ENCODE peak calls at places on chromosomes 12 and 14, in four cellular contexts. A is epithelial cell of proximal tubule, E is upper lobe of right lung, K is kidney. B is an unnamed sample.

GRCh38 chr12:70246580-70246979 is 3.3 kb downstream of the CNOT2 start:
- DNase-seq in E (no peak), K (no peak), A (no peak), B (no peak)

GRCh38 chr14:65356327-65356836 is 56.1 kb upstream of the FUT8 start:
- DNase-seq in K (no peak), A (peak; percentile 33), E (no peak), B (no peak)

GRCh38 chr12:13182881-13183280 is 13.6 kb upstream of the EMP1 start:
- DNase-seq in K (no peak), E (no peak), A (no peak), B (no peak)

GRCh38 chr14:33914676-33915516 is 36.0 kb downstream of the EGLN3 start:
- DNase-seq in E (no peak), A (no peak), K (no peak), B (no peak)

GRCh38 chr14:32998433-32998832 is 59.8 kb downstream of the NPAS3 start:
- DNase-seq in E (no peak), A (peak; percentile 1), K (no peak), B (no peak)

GRCh38 chr14:99611639-99612038 is 7.6 kb upstream of the CCDC85C start:
- DNase-seq in A (no peak), E (no peak), K (no peak), B (no peak)

GRCh38 chr14:101600336-101600890 is 39.1 kb downstream of the DIO3 start:
- DNase-seq in K (no peak), A (no peak), E (no peak), B (peak; percentile 38)

GRCh38 chr12:93563807-93564538 is 8.5 kb upstream of the SOCS2 start:
- DNase-seq in K (no peak), E (no peak), A (peak; percentile 45), B (no peak)

GRCh38 chr12:116595186-116595585 is 36.0 kb downstream of the MAP1LC3B2 start:
- DNase-seq in E (no peak), K (no peak), A (no peak), B (peak; percentile 41)

GRCh38 chr12:19070341-19070740 is 59.2 kb upstream of the PLEKHA5 start:
- DNase-seq in A (no peak), E (no peak), K (no peak), B (no peak)

GRCh38 chr14:76808990-76809389 is 3.7 kb downstream of the ANGEL1 start:
- DNase-seq in A (no peak), K (no peak), E (no peak), B (no peak)

GRCh38 chr12:117100251-117100650 is 1.0 kb upstream of the TESC start:
- DNase-seq in A (no peak), K (peak; percentile 52), E (peak; percentile 40), B (no peak)

GRCh38 chr14:75315143-75315542 is 36.5 kb downstream of the FOS start:
- DNase-seq in K (no peak), E (no peak), A (no peak), B (no peak)

GRCh38 chr12:6528539-6529235 is 5.6 kb upstream of the GAPDH start:
- DNase-seq in K (no peak), A (no peak), E (no peak), B (no peak)

GRCh38 chr12:30878034-30878433 is 48.5 kb upstream of the TSPAN11 start:
- DNase-seq in K (no peak), E (no peak), A (no peak), B (no peak)

GRCh38 chr14:94601961-94602391 is 10.2 kb upstream of the SERPINA3 start:
- DNase-seq in K (no peak), A (peak; percentile 37), E (no peak), B (peak; percentile 48)

GRCh38 chr12:58500399-58500798 is 419.9 kb downstream of the LRIG3 start:
- DNase-seq in K (no peak), E (no peak), A (no peak), B (no peak)

GRCh38 chr14:29548948-29549370 is 378.7 kb downstream of the PRKD1 start:
- DNase-seq in A (no peak), E (no peak), K (no peak), B (no peak)
- TF ChIP-seq CTCF in A (peak; percentile 64), E (peak; percentile 60), K (peak; percentile 48), B (no peak)

GRCh38 chr12:26113194-26113654 is 11.6 kb downstream of the BHLHE41 start:
- DNase-seq in E (no peak), K (no peak), A (no peak), B (no peak)

GRCh38 chr12:26114720-26115406 is 10.0 kb downstream of the BHLHE41 start:
- DNase-seq in E (no peak), K (no peak), A (no peak), B (no peak)

GRCh38 chr12:26112232-26112631 is 12.6 kb downstream of the BHLHE41 start:
- DNase-seq in A (no peak), K (no peak), E (no peak), B (no peak)

GRCh38 chr12:26112703-26113147 is 12.1 kb downstream of the BHLHE41 start:
- DNase-seq in A (no peak), E (no peak), K (no peak), B (no peak)

DNA sequence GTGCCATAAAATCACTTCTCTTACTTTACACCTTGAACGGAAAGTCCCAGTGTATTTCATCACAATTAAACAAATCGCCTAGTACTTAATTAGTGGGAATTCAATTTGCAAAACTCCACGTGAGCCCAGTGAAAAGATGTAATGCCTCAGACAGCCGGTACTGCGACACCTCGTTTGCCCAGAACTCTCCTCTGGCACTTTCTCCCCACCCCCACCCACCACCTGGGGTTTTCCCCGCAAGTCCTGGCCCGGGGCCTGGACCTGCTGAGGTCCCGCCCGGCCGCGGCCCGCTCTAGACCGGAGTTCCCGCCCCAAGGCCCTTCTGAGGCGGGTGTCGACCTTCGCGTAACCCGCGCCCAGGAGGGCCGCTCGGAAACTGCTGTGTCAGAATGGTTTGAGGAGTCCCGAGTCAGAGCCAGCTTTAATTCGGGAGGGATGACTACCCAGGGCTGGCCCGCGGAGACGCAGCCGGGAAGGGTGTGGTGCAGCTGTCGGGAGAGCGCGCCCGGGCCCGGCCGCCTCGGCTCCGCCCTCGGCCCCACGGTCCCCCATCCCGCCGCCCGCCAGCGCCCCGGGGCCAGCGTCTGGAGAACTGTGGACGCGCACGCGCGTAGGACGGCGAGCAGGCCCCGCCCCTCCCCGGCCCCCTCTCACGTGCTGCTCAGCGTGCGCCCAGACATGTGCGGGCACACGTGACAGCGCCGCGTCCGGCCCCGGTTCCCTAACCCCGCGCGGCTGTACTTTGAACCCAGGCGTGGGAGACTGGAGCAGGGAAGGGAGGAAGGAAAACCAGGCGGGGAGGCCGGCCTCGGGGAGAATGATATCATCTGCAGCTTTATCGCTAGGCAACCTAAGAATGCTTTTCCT is 10.8 kb downstream of the BHLHE41 start:
- DNase-seq in A (no peak), K (peak; percentile 98), E (peak; percentile 97), B (peak; percentile 96)
- TF ChIP-seq CTCF in A (peak; percentile 40), K (peak; percentile 8), E (peak; percentile 33), B (peak; percentile 47)

GRCh38 chr12:47991592-47991991 is 12.7 kb downstream of the COL2A1 start:
- DNase-seq in K (no peak), A (no peak), E (no peak), B (peak; percentile 64)

GRCh38 chr12:47991106-47991550 is 13.1 kb downstream of the COL2A1 start:
- DNase-seq in K (peak; percentile 56), A (no peak), E (no peak), B (peak; percentile 74)

GRCh38 chr12:47989666-47990065 is 14.6 kb downstream of the COL2A1 start:
- DNase-seq in E (no peak), K (peak; percentile 43), A (no peak), B (peak; percentile 66)

GRCh38 chr12:47989023-47989417 is 15.3 kb downstream of the COL2A1 start:
- DNase-seq in K (peak; percentile 34), A (no peak), E (no peak), B (peak; percentile 43)

GRCh38 chr12:47990351-47991105 is 13.7 kb downstream of the COL2A1 start:
- DNase-seq in K (peak; percentile 35), E (no peak), A (no peak), B (peak; percentile 76)
- TF ChIP-seq CTCF in K (no peak), E (no peak), A (no peak), B (no peak)

DNA sequence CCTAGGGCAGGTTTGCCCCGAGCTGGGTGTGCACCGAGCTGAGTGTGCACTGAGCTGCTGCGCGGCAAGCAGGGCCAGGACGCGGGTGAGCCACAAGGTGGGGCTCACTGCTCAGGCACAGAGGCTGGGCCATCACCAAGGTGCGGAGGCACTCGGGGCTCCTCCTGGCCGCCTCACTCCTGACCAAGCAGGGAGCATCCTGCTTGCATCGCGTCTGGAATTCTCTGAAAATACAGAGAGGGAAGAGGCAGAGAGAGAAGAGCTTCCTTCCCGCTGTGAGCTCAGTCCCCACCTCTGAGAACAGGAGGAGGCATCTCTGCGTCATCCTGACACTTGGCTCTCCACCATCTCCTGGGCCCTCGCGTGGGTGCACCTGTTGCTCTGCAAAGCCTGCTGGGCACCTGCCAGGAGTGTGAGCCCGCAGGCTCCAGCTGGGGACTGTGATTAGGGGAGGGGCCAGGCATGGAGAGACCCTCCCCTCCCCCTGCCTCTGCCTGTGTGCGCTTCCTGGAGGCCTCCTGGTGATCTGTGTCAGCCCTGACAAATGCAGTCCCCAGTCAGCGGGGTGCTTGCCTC is 116.3 kb downstream of the GLT1D1 start:
- DNase-seq in A (no peak), E (peak; percentile 69), K (no peak), B (no peak)
- TF ChIP-seq CTCF in A (peak; percentile 51), E (peak; percentile 30), K (peak; percentile 31), B (no peak)